ENCODE peak calls at places on chromosomes 16 and 17, in nine cellular contexts. T, W, V, P, G, J, S, Y and L are unnamed samples.

GRCh38 chr17:68468334-68468733 is 11.0 kb upstream of the WIPI1 start:
- DNase-seq in T (peak; percentile 34), W (no peak), V (no peak), P (no peak), G (no peak), J (no peak), S (no peak), Y (no peak), L (no peak)

GRCh38 chr17:62792122-62792800 is 15.9 kb downstream of the MARCHF10 start:
- DNase-seq in T (peak; percentile 99), W (no peak), V (no peak), P (no peak), G (peak; percentile 93), J (no peak), S (no peak), Y (no peak), L (no peak)

GRCh38 chr17:76014925-76015261 is 12.2 kb downstream of the EVPL start:
- DNase-seq in T (no peak), W (no peak), V (no peak), P (no peak), G (no peak), J (peak; percentile 72), S (no peak), Y (no peak), L (no peak)

GRCh38 chr16:89049484-89050118 is 44.1 kb upstream of the ACSF3 start:
- DNase-seq in T (peak; percentile 10), W (no peak), V (no peak), P (no peak), G (no peak), J (no peak), S (no peak), Y (no peak), L (peak; percentile 50)

GRCh38 chr17:41974658-41975057 is 8.1 kb downstream of the CNP start:
- DNase-seq in T (no peak), W (no peak), V (no peak), P (no peak), G (no peak), J (no peak), S (no peak), Y (no peak), L (peak; percentile 68)

GRCh38 chr16:29151317-29151716 is 166.5 kb downstream of the LAT start:
- DNase-seq in T (no peak), W (no peak), V (no peak), P (no peak), G (no peak), J (no peak), S (no peak), Y (no peak), L (peak; percentile 38)

GRCh38 chr16:83113317-83113716 is 486.5 kb downstream of the CDH13 start:
- DNase-seq in T (peak; percentile 17), W (no peak), V (peak; percentile 55), P (peak; percentile 66), G (no peak), J (peak; percentile 1), S (no peak), Y (peak; percentile 85), L (no peak)

GRCh38 chr17:48294989-48295892 is 134.8 kb downstream of the SKAP1 start:
- DNase-seq in T (peak; percentile 3), W (no peak), V (peak; percentile 37), P (no peak), G (no peak), J (no peak), S (peak; percentile 42), Y (peak; percentile 65), L (no peak)